ENCODE peak calls at places on chromosome 11, in ten cellular contexts. O, H, F, G, N, B, P, D, S and Q are unnamed samples.

GRCh38 chr11:61532136-61533038 is 23.8 kb downstream of the LRRC10B start:
- DNase-seq in P (peak), D (peak), F (peak), G (no peak), N (peak), H (no peak), S (peak), B (peak), O (peak), Q (peak)

GRCh38 chr11:94694309-94695060 is 73.7 kb upstream of the AMOTL1 start:
- DNase-seq in H (no peak), S (no peak), D (no peak), N (no peak), B (no peak), O (no peak), P (no peak), G (peak), F (no peak), Q (no peak)

GRCh38 chr11:128021304-128022006 is 565.9 kb downstream of the ETS1 start:
- DNase-seq in O (no peak), H (no peak), F (no peak), N (no peak), D (no peak), G (no peak), P (peak), B (no peak), S (no peak), Q (no peak)

GRCh38 chr11:123587044-123587443 is 67.4 kb downstream of the SCN3B start:
- DNase-seq in P (no peak), B (peak), N (no peak), S (no peak), D (no peak), O (no peak), G (no peak), H (no peak), F (no peak), Q (no peak)

GRCh38 chr11:119772581-119772980 is 43.6 kb upstream of the NECTIN1 start:
- DNase-seq in N (no peak), H (no peak), S (no peak), B (no peak), P (no peak), O (no peak), G (peak), F (no peak), D (no peak), Q (no peak)

GRCh38 chr11:3835752-3836151 is 5.0 kb downstream of the RHOG start:
- DNase-seq in O (no peak), S (peak), B (no peak), P (no peak), F (no peak), N (no peak), H (no peak), D (no peak), G (no peak), Q (no peak)

GRCh38 chr11:107973641-107974040 is 35.1 kb upstream of the CUL5 start:
- DNase-seq in G (no peak), S (no peak), O (no peak), N (no peak), P (no peak), D (no peak), B (peak), H (no peak), F (no peak), Q (no peak)

GRCh38 chr11:114176321-114176720 is 116.8 kb downstream of the ZBTB16 start:
- DNase-seq in N (no peak), H (no peak), B (no peak), D (no peak), G (peak), S (no peak), F (no peak), P (peak), O (no peak), Q (no peak)

GRCh38 chr11:77999446-77999845 is 5.0 kb upstream of the INTS4 start:
- DNase-seq in H (no peak), F (no peak), B (no peak), O (no peak), P (no peak), D (no peak), G (no peak), N (no peak), S (peak), Q (no peak)

GRCh38 chr11:96905084-96905641 is 515.4 kb downstream of the JRKL start:
- DNase-seq in H (no peak), O (no peak), G (no peak), S (peak), P (no peak), N (no peak), B (no peak), F (no peak), D (no peak), Q (no peak)

GRCh38 chr11:12185914-12186313 is 75.5 kb downstream of the MICAL2 start:
- DNase-seq in B (peak), P (no peak), G (no peak), S (no peak), F (no peak), O (no peak), H (peak), N (no peak), D (no peak), Q (no peak)

GRCh38 chr11:32312206-32312817 is 123.0 kb downstream of the WT1 start:
- DNase-seq in G (no peak), B (peak), S (no peak), P (no peak), H (no peak), D (no peak), O (no peak), N (no peak), F (no peak), Q (no peak)

GRCh38 chr11:86063536-86063935 is 5.3 kb downstream of the PICALM start:
- DNase-seq in G (no peak), D (no peak), B (peak), F (no peak), H (no peak), O (no peak), N (no peak), S (no peak), P (no peak), Q (no peak)

GRCh38 chr11:120336641-120337132 is 474 bp downstream of the ARHGEF12 start:
- DNase-seq in G (peak), F (peak), N (no peak), B (peak), D (peak), H (peak), O (no peak), P (peak), S (peak), Q (peak)

GRCh38 chr11:62856333-62856910 is 17.0 kb upstream of the WDR74 start:
- DNase-seq in N (no peak), S (peak), B (peak), F (no peak), G (no peak), H (no peak), P (no peak), O (no peak), D (no peak), Q (no peak)

GRCh38 chr11:1030556-1030955 is 6.0 kb downstream of the MUC6 start:
- DNase-seq in G (no peak), N (no peak), P (no peak), D (no peak), S (no peak), H (no peak), B (no peak), F (no peak), O (no peak), Q (no peak)

GRCh38 chr11:64260147-64260708 is 8.9 kb downstream of the PLCB3 start:
- DNase-seq in F (no peak), P (no peak), H (no peak), O (no peak), N (no peak), S (no peak), G (no peak), D (no peak), B (no peak), Q (no peak)

GRCh38 chr11:74278721-74279148 is 32.7 kb downstream of the P4HA3 start:
- DNase-seq in P (peak), G (no peak), H (peak), F (no peak), B (peak), O (no peak), N (no peak), D (no peak), S (no peak), Q (no peak)

GRCh38 chr11:73866586-73866996 is 10.1 kb downstream of the COA4 start:
- DNase-seq in D (no peak), N (no peak), G (no peak), H (no peak), O (no peak), S (no peak), P (no peak), B (peak), F (no peak), Q (no peak)

GRCh38 chr11:95434489-95435057 is 203.6 kb upstream of the SESN3 start:
- DNase-seq in D (no peak), N (no peak), F (no peak), S (peak), P (no peak), B (no peak), O (no peak), G (no peak), H (no peak), Q (no peak)

GRCh38 chr11:61129608-61130523 is 27.6 kb downstream of the CD5 start:
- DNase-seq in S (no peak), H (peak), F (peak), B (peak), N (no peak), P (peak), O (peak), D (peak), G (peak), Q (peak)

GRCh38 chr11:96652516-96652915 is 262.7 kb downstream of the JRKL start:
- DNase-seq in B (no peak), D (no peak), H (no peak), N (no peak), P (no peak), O (no peak), S (no peak), F (no peak), G (no peak), Q (no peak)

GRCh38 chr11:110335358-110335757 is 38.9 kb upstream of the RDX start:
- DNase-seq in G (no peak), B (no peak), P (no peak), N (no peak), F (no peak), H (no peak), O (no peak), D (no peak), S (no peak), Q (no peak)

GRCh38 chr11:118060879-118061278 is 16.0 kb upstream of the TMPRSS4 start:
- DNase-seq in O (no peak), N (no peak), H (no peak), B (no peak), G (peak), D (no peak), F (no peak), P (no peak), S (peak), Q (no peak)

GRCh38 chr11:118914178-118914918 is 11.4 kb downstream of the BCL9L start:
- DNase-seq in D (peak), O (peak), P (peak), F (peak), S (no peak), B (no peak), H (no peak), G (peak), N (no peak), Q (peak)